ENCODE peak calls at places on chromosomes 7 and 10, in eight cellular contexts. J is cardiac muscle cell, Z is SK-N-SH, O is HCT116, H is OCI-LY7, E is PC-3, G is K562, R is BE2C. Y is an unnamed sample.
A peak's percentile ranks its signal among the peaks of the same experiment; 100 is the strongest.

GRCh38 chr7:151248191-151249033 is at the start of gene SMARCD3:
- DNase-seq in J (peak; percentile 84), Z (peak; percentile 93), O (no peak), H (peak; percentile 61), E (peak; percentile 25), G (peak; percentile 91), R (peak; percentile 69), Y (peak; percentile 64)

GRCh38 chr7:44658979-44659378 is 52.6 kb downstream of the OGDH start:
- DNase-seq in J (no peak), Z (no peak), O (no peak), H (no peak), E (no peak), G (no peak), R (no peak), Y (no peak)

GRCh38 chr7:132819648-132820047 is 243.4 kb upstream of the PLXNA4 start:
- DNase-seq in J (no peak), Z (no peak), O (no peak), H (no peak), E (no peak), G (no peak), R (no peak), Y (no peak)

GRCh38 chr10:10591682-10592412 is 425.8 kb upstream of the CELF2 start:
- DNase-seq in J (no peak), Z (no peak), O (no peak), H (no peak), E (no peak), G (no peak), R (no peak), Y (no peak)

GRCh38 chr10:9331583-9332008 is 1277.1 kb downstream of the GATA3 start:
- DNase-seq in J (peak; percentile 73), Z (peak; percentile 56), O (peak; percentile 19), H (peak; percentile 66), E (peak; percentile 32), G (peak; percentile 53), R (no peak), Y (no peak)

GRCh38 chr10:19231034-19231433 is 182.4 kb downstream of the MALRD1 start:
- DNase-seq in J (no peak), Z (no peak), O (no peak), H (no peak), E (no peak), G (no peak), R (no peak), Y (no peak)

GRCh38 chr10:61937631-61938284 is 36.3 kb downstream of the ARID5B start:
- DNase-seq in J (peak; percentile 45), Z (no peak), O (no peak), H (no peak), E (peak; percentile 100), G (no peak), R (no peak), Y (no peak)

GRCh38 chr7:102973096-102973802 is 60.4 kb downstream of the LRRC17 start:
- DNase-seq in J (peak; percentile 82), Z (no peak), O (no peak), H (no peak), E (no peak), G (peak; percentile 96), R (no peak), Y (no peak)

GRCh38 chr10:101602767-101603398 is 14.8 kb downstream of the DPCD start:
- DNase-seq in J (peak; percentile 70), Z (peak; percentile 84), O (peak; percentile 71), H (peak; percentile 90), E (peak; percentile 76), G (peak; percentile 83), R (peak; percentile 87), Y (peak; percentile 67)

GRCh38 chr7:140540142-140540777 is 61.0 kb upstream of the MKRN1 start:
- DNase-seq in J (no peak), Z (no peak), O (no peak), H (no peak), E (no peak), G (no peak), R (no peak), Y (no peak)

GRCh38 chr10:26438534-26439269 is 561 bp downstream of the APBB1IP start:
- DNase-seq in J (peak; percentile 17), Z (peak; percentile 16), O (no peak), H (peak; percentile 79), E (no peak), G (no peak), R (no peak), Y (no peak)

GRCh38 chr7:157693071-157693520 is 356.3 kb downstream of the DNAJB6 start:
- DNase-seq in J (no peak), Z (peak; percentile 58), O (no peak), H (no peak), E (no peak), G (no peak), R (no peak), Y (no peak)

GRCh38 chr7:151844080-151844827 is 32.7 kb downstream of the PRKAG2 start:
- DNase-seq in J (peak; percentile 60), Z (no peak), O (no peak), H (no peak), E (peak; percentile 88), G (no peak), R (no peak), Y (no peak)

GRCh38 chr10:27745719-27746363 is at the start of gene MKX:
- DNase-seq in J (peak; percentile 51), Z (peak; percentile 31), O (no peak), H (no peak), E (peak; percentile 20), G (no peak), R (no peak), Y (peak; percentile 18)

GRCh38 chr10:50846753-50847152 is 38.7 kb downstream of the A1CF start:
- DNase-seq in J (no peak), Z (no peak), O (peak; percentile 74), H (no peak), E (peak; percentile 54), G (no peak), R (no peak), Y (no peak)

GRCh38 chr10:93420091-93420490 is 62.0 kb downstream of the MYOF start:
- DNase-seq in J (no peak), Z (peak; percentile 56), O (no peak), H (no peak), E (no peak), G (no peak), R (no peak), Y (peak; percentile 46)

GRCh38 chr7:95929710-95930295 is 157.4 kb downstream of the DYNC1I1 start:
- DNase-seq in J (no peak), Z (no peak), O (no peak), H (no peak), E (no peak), G (no peak), R (no peak), Y (no peak)

GRCh38 chr7:48899932-48900331 is 24.4 kb upstream of the CDC14C start:
- DNase-seq in J (peak; percentile 21), Z (no peak), O (no peak), H (no peak), E (peak; percentile 17), G (no peak), R (no peak), Y (no peak)

DNA sequence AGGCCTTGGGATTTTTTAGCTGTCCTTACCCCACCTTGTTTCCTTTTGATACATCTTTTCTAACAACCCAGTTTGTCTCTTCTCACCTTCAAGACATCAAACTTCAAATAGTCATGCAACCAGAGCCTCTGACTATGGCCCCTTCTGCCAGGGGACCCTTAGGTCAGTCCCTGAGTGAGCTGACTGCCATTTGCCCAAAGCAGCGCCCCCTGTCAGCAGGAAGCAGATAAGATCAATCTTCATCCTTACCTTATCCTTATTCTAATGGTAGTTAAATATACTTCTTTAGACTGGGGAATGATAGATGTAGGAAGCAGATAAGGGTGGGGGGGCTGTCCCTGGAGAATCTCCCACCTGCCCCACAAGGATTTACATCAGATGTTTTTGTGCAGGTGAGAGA is 29.8 kb upstream of the CDC14C start:
- DNase-seq in J (no peak), Z (no peak), O (no peak), H (no peak), E (no peak), G (no peak), R (no peak), Y (no peak)
- TF ChIP-seq CTCF in J (no peak), Z (no peak), O (no peak), H (peak; percentile 57), E (peak; percentile 17), G (no peak), R (no peak), Y (no peak)

GRCh38 chr10:91592282-91593020 is 40.4 kb downstream of the PPP1R3C start:
- DNase-seq in J (no peak), Z (no peak), O (no peak), H (no peak), E (no peak), G (no peak), R (no peak), Y (no peak)

GRCh38 chr10:91593366-91593765 is 39.5 kb downstream of the PPP1R3C start:
- DNase-seq in J (no peak), Z (no peak), O (no peak), H (no peak), E (no peak), G (no peak), R (no peak), Y (no peak)

GRCh38 chr10:91590904-91591791 is 41.7 kb downstream of the PPP1R3C start:
- DNase-seq in J (peak; percentile 78), Z (peak; percentile 73), O (no peak), H (no peak), E (peak; percentile 84), G (peak; percentile 67), R (peak; percentile 42), Y (peak; percentile 60)

GRCh38 chr10:91590142-91590903 is 42.5 kb downstream of the PPP1R3C start:
- DNase-seq in J (peak; percentile 93), Z (no peak), O (no peak), H (no peak), E (peak; percentile 92), G (no peak), R (no peak), Y (peak; percentile 77)

GRCh38 chr10:91591792-91592165 is 41.1 kb downstream of the PPP1R3C start:
- DNase-seq in J (no peak), Z (no peak), O (no peak), H (no peak), E (no peak), G (no peak), R (no peak), Y (no peak)
- H3K4me1 ChIP-seq in J (peaks cover 75% of the 10 kb centered on the region), Z (peaks cover 58% of the 10 kb centered on the region), O (peaks cover 9% of the 10 kb centered on the region), H (no peaks in the 10 kb centered on the region), E (peaks cover 54% of the 10 kb centered on the region), G (peaks cover 62% of the 10 kb centered on the region), R (peaks cover 19% of the 10 kb centered on the region), Y (peaks cover 36% of the 10 kb centered on the region)

GRCh38 chr7:23945472-23945871 is 235.5 kb downstream of the STK31 start:
- DNase-seq in J (no peak), Z (no peak), O (no peak), H (no peak), E (no peak), G (no peak), R (no peak), Y (no peak)
- TF ChIP-seq CTCF in J (no peak), Z (no peak), O (no peak), H (no peak), E (no peak), G (no peak), R (no peak), Y (no peak)

DNA sequence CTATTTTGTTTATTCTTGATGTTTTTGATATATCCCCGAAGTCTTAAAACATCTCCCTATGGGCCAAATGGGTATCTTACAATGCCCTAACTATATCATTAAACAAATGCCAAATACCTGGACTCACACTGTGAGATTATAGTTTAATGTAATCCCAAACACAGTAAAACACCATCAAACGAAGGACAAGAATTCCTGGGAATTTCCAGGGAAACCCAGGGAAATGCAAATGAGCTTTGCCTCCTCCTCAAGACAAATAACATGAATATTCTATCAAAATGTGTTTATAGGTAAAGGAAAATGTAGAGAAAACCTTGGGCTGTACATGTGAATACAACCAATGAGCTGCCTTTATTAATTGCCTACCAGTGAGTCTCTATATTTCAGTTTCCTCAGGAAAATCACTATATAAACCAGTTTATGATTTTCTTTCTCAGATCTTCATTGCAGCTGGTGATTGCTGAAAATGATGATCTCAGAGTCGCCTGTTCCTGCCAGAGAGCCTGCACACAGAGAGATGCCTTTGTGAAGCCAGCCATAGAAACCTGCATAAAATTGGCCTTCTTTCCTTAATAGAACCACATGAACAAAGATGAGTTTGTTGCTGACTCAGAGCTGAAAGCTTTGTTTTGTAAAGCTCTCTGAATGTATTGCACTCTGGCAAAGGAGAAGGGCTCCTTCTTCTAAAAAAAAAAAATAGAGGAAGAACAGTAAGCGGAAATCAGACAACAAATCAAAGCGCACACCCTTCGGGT is 75.5 kb upstream of the PTPRZ1 start:
- DNase-seq in J (peak; percentile 1), Z (no peak), O (no peak), H (no peak), E (no peak), G (no peak), R (no peak), Y (no peak)
- H3K4me1 ChIP-seq in J (no peaks in the 10 kb centered on the region), Z (no peaks in the 10 kb centered on the region), O (no peaks in the 10 kb centered on the region), H (no peaks in the 10 kb centered on the region), E (no peaks in the 10 kb centered on the region), G (no peaks in the 10 kb centered on the region), R (no peaks in the 10 kb centered on the region), Y (no peaks in the 10 kb centered on the region)

Y was measured in uterus.